ENCODE peak calls at places on chromosomes 7 and 10, in four cellular contexts. One of them, this sample, is unnamed. For H3K36me3, the result is how much of the 10 kb centered on the place peaks cover.

GRCh38 chr10:97812696-97813095 is 36.9 kb upstream of the GOLGA7B start:
- DNase-seq in lower lobe of right lung: no peak
- DNase-seq in brain microvascular endothelial cell: no peak
- DNase-seq in GM12878: no peak
- DNase-seq in this sample: no peak

GRCh38 chr7:21256310-21256877 is 171.5 kb upstream of the SP4 start:
- DNase-seq in lower lobe of right lung: no peak
- DNase-seq in brain microvascular endothelial cell: peak
- DNase-seq in GM12878: no peak
- DNase-seq in this sample: no peak

GRCh38 chr7:116674508-116675173 is 2.6 kb downstream of the MET start:
- DNase-seq in lower lobe of right lung: no peak
- DNase-seq in brain microvascular endothelial cell: no peak
- DNase-seq in GM12878: no peak
- DNase-seq in this sample: no peak

GRCh38 chr10:119807960-119808697 is 64.5 kb downstream of the MCMBP start:
- DNase-seq in lower lobe of right lung: no peak
- DNase-seq in brain microvascular endothelial cell: peak
- DNase-seq in GM12878: no peak
- DNase-seq in this sample: peak

GRCh38 chr10:99779335-99779734 is 3.1 kb upstream of the ABCC2 start:
- DNase-seq in lower lobe of right lung: no peak
- DNase-seq in brain microvascular endothelial cell: peak
- DNase-seq in GM12878: no peak
- DNase-seq in this sample: no peak

GRCh38 chr10:105041956-105042355 is 400.9 kb downstream of the SORCS3 start:
- DNase-seq in lower lobe of right lung: no peak
- DNase-seq in brain microvascular endothelial cell: no peak
- DNase-seq in GM12878: no peak
- DNase-seq in this sample: no peak

GRCh38 chr7:133742709-133743538 is 384.2 kb upstream of the LRGUK start:
- DNase-seq in lower lobe of right lung: no peak
- DNase-seq in brain microvascular endothelial cell: peak
- DNase-seq in GM12878: no peak
- DNase-seq in this sample: no peak

GRCh38 chr7:12440229-12440628 is 36.6 kb upstream of the VWDE start:
- DNase-seq in lower lobe of right lung: no peak
- DNase-seq in brain microvascular endothelial cell: no peak
- DNase-seq in GM12878: no peak
- DNase-seq in this sample: no peak

GRCh38 chr10:101658910-101659309 is 36.1 kb downstream of the FBXW4 start:
- DNase-seq in lower lobe of right lung: no peak
- DNase-seq in brain microvascular endothelial cell: no peak
- DNase-seq in GM12878: no peak
- DNase-seq in this sample: no peak

GRCh38 chr7:44961844-44962482 is 16.9 kb downstream of the MYO1G start:
- DNase-seq in lower lobe of right lung: no peak
- DNase-seq in brain microvascular endothelial cell: no peak
- DNase-seq in GM12878: no peak
- DNase-seq in this sample: no peak

GRCh38 chr10:24894309-24894708 is 58.1 kb downstream of the PRTFDC1 start:
- DNase-seq in lower lobe of right lung: no peak
- DNase-seq in brain microvascular endothelial cell: peak
- DNase-seq in GM12878: no peak
- DNase-seq in this sample: no peak

GRCh38 chr7:99072126-99072525 is 71.8 kb downstream of the SMURF1 start:
- DNase-seq in lower lobe of right lung: no peak
- DNase-seq in brain microvascular endothelial cell: no peak
- DNase-seq in GM12878: no peak
- DNase-seq in this sample: no peak

GRCh38 chr10:34651796-34652195 is 163.3 kb downstream of the PARD3 start:
- DNase-seq in lower lobe of right lung: no peak
- DNase-seq in brain microvascular endothelial cell: no peak
- DNase-seq in GM12878: no peak
- DNase-seq in this sample: no peak

GRCh38 chr7:43232376-43232775 is 119.9 kb downstream of the HECW1 start:
- DNase-seq in lower lobe of right lung: no peak
- DNase-seq in brain microvascular endothelial cell: no peak
- DNase-seq in GM12878: no peak
- DNase-seq in this sample: no peak

GRCh38 chr10:110176122-110176521 is 31.3 kb upstream of the MXI1 start:
- DNase-seq in lower lobe of right lung: no peak
- DNase-seq in brain microvascular endothelial cell: no peak
- DNase-seq in GM12878: no peak
- DNase-seq in this sample: no peak

GRCh38 chr10:11210211-11210922 is 192.7 kb downstream of the CELF2 start:
- DNase-seq in lower lobe of right lung: no peak
- DNase-seq in brain microvascular endothelial cell: no peak
- DNase-seq in GM12878: no peak
- DNase-seq in this sample: no peak

GRCh38 chr10:58508316-58508715 is 4.4 kb upstream of the BICC1 start:
- DNase-seq in lower lobe of right lung: no peak
- DNase-seq in brain microvascular endothelial cell: no peak
- DNase-seq in GM12878: no peak
- DNase-seq in this sample: no peak

GRCh38 chr7:30727061-30727945 is 24.6 kb upstream of the INMT start:
- DNase-seq in lower lobe of right lung: no peak
- DNase-seq in brain microvascular endothelial cell: no peak
- DNase-seq in GM12878: no peak
- DNase-seq in this sample: peak

GRCh38 chr10:34854147-34854601 is 39.1 kb upstream of the PARD3 start:
- DNase-seq in lower lobe of right lung: no peak
- DNase-seq in brain microvascular endothelial cell: peak
- DNase-seq in GM12878: no peak
- DNase-seq in this sample: no peak

GRCh38 chr7:134449596-134450194 is 9.2 kb downstream of the AKR1B1 start:
- DNase-seq in lower lobe of right lung: no peak
- DNase-seq in brain microvascular endothelial cell: no peak
- DNase-seq in GM12878: no peak
- DNase-seq in this sample: no peak

GRCh38 chr10:6416892-6417512 is 163.1 kb downstream of the PRKCQ start:
- DNase-seq in lower lobe of right lung: no peak
- DNase-seq in brain microvascular endothelial cell: peak
- DNase-seq in GM12878: no peak
- DNase-seq in this sample: peak

GRCh38 chr10:21169271-21169670 is 272.2 kb upstream of the NEBL start:
- DNase-seq in lower lobe of right lung: no peak
- DNase-seq in brain microvascular endothelial cell: no peak
- DNase-seq in GM12878: no peak
- DNase-seq in this sample: no peak

GRCh38 chr7:37822946-37823345 is 25.5 kb upstream of the NME8 start:
- DNase-seq in lower lobe of right lung: no peak
- DNase-seq in brain microvascular endothelial cell: no peak
- DNase-seq in GM12878: no peak
- DNase-seq in this sample: no peak

GRCh38 chr10:128704716-128705115 is 578.5 kb upstream of the MKI67 start:
- DNase-seq in lower lobe of right lung: no peak
- DNase-seq in brain microvascular endothelial cell: no peak
- DNase-seq in GM12878: no peak
- DNase-seq in this sample: no peak

GRCh38 chr7:104984591-104985258 is 29.3 kb upstream of the KMT2E start:
- DNase-seq in lower lobe of right lung: no peak
- DNase-seq in brain microvascular endothelial cell: no peak
- DNase-seq in GM12878: no peak
- DNase-seq in this sample: no peak

GRCh38 chr7:8197994-8198698 is 63.8 kb downstream of the ICA1 start:
- DNase-seq in lower lobe of right lung: no peak
- DNase-seq in brain microvascular endothelial cell: no peak
- DNase-seq in GM12878: no peak
- DNase-seq in this sample: no peak

GRCh38 chr7:93115796-93116195 is 2.0 kb downstream of the SAMD9 start:
- DNase-seq in lower lobe of right lung: no peak
- DNase-seq in brain microvascular endothelial cell: peak
- DNase-seq in GM12878: no peak
- DNase-seq in this sample: no peak

GRCh38 chr7:30348083-30348560 is 63.7 kb downstream of the ZNRF2 start:
- DNase-seq in lower lobe of right lung: no peak
- DNase-seq in brain microvascular endothelial cell: peak
- DNase-seq in GM12878: peak
- DNase-seq in this sample: peak

GRCh38 chr10:46787321-46787615 is 124.0 kb upstream of the PTPN20 start:
- DNase-seq in lower lobe of right lung: no peak
- DNase-seq in brain microvascular endothelial cell: peak
- DNase-seq in GM12878: no peak
- DNase-seq in this sample: peak

GRCh38 chr10:117449636-117450035 is 74.4 kb upstream of the PDZD8 start:
- DNase-seq in lower lobe of right lung: no peak
- DNase-seq in brain microvascular endothelial cell: no peak
- DNase-seq in GM12878: no peak
- DNase-seq in this sample: no peak

GRCh38 chr7:45658716-45659495 is 84.7 kb downstream of the ADCY1 start:
- DNase-seq in lower lobe of right lung: no peak
- DNase-seq in brain microvascular endothelial cell: no peak
- DNase-seq in GM12878: no peak
- DNase-seq in this sample: no peak

GRCh38 chr10:71280216-71280615 is 38.8 kb upstream of the SLC29A3 start:
- DNase-seq in lower lobe of right lung: no peak
- DNase-seq in brain microvascular endothelial cell: no peak
- DNase-seq in GM12878: no peak
- DNase-seq in this sample: no peak

GRCh38 chr7:94512735-94513564 is 3.3 kb downstream of the CASD1 start:
- DNase-seq in lower lobe of right lung: no peak
- DNase-seq in brain microvascular endothelial cell: no peak
- DNase-seq in GM12878: no peak
- DNase-seq in this sample: no peak

GRCh38 chr7:7569113-7569527 is 2.4 kb downstream of the MIOS start:
- DNase-seq in lower lobe of right lung: no peak
- DNase-seq in brain microvascular endothelial cell: no peak
- DNase-seq in GM12878: peak
- DNase-seq in this sample: no peak

GRCh38 chr7:125661-126060 is 66.7 kb upstream of the FAM20C start:
- DNase-seq in lower lobe of right lung: no peak
- DNase-seq in brain microvascular endothelial cell: no peak
- DNase-seq in GM12878: no peak
- DNase-seq in this sample: no peak

GRCh38 chr7:87414400-87415188 is 60.9 kb downstream of the ABCB4 start:
- DNase-seq in lower lobe of right lung: no peak
- DNase-seq in brain microvascular endothelial cell: no peak
- DNase-seq in GM12878: no peak
- DNase-seq in this sample: no peak

GRCh38 chr10:15293862-15294835 is 76.9 kb downstream of the FAM171A1 start:
- DNase-seq in lower lobe of right lung: no peak
- DNase-seq in brain microvascular endothelial cell: no peak
- DNase-seq in GM12878: no peak
- DNase-seq in this sample: no peak
- H3K27ac ChIP-seq in lower lobe of right lung: no peak
- H3K27ac ChIP-seq in brain microvascular endothelial cell: no peak
- H3K27ac ChIP-seq in GM12878: no peak
- H3K27ac ChIP-seq in this sample: no peak

GRCh38 chr7:128852537-128853254 is 10.0 kb upstream of the ATP6V1F start:
- DNase-seq in lower lobe of right lung: no peak
- DNase-seq in brain microvascular endothelial cell: no peak
- DNase-seq in GM12878: no peak
- DNase-seq in this sample: no peak
- H3K36me3 ChIP-seq in lower lobe of right lung: under half
- H3K36me3 ChIP-seq in brain microvascular endothelial cell: half or more
- H3K36me3 ChIP-seq in GM12878: under half
- H3K36me3 ChIP-seq in this sample: under half

DNA sequence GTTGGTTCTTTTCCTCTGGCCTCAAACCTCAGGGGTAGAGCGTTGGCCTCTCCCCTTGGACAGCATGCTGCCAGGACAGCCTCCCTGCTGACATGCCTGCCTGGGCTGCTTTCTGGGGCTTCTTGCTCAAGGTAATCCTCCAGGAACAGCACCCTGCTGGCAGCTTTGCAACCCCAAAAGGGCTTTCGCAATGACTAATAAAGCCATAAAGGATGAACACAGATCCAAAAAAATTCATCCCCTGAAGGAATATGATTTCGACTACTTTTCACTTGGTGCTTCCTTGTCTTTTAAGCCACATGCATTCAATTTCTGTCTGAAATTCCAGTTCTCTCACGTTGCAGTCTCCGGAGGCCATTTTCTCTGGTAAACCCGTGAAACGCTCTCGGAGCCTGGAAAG is 15.1 kb upstream of the SH3PXD2A start:
- DNase-seq in lower lobe of right lung: no peak
- DNase-seq in brain microvascular endothelial cell: no peak
- DNase-seq in GM12878: no peak
- DNase-seq in this sample: no peak
- H3K27ac ChIP-seq in lower lobe of right lung: no peak
- H3K27ac ChIP-seq in brain microvascular endothelial cell: no peak
- H3K27ac ChIP-seq in GM12878: no peak
- H3K27ac ChIP-seq in this sample: no peak

GRCh38 chr7:48098846-48099245 is 9.8 kb downstream of the UPP1 start:
- DNase-seq in lower lobe of right lung: no peak
- DNase-seq in brain microvascular endothelial cell: no peak
- DNase-seq in GM12878: no peak
- DNase-seq in this sample: no peak
- H3K36me3 ChIP-seq in lower lobe of right lung: half or more
- H3K36me3 ChIP-seq in brain microvascular endothelial cell: under half
- H3K36me3 ChIP-seq in GM12878: under half
- H3K36me3 ChIP-seq in this sample: half or more

GRCh38 chr10:95247881-95248583 is 42.8 kb downstream of the PDLIM1 start:
- DNase-seq in lower lobe of right lung: no peak
- DNase-seq in brain microvascular endothelial cell: no peak
- DNase-seq in GM12878: no peak
- DNase-seq in this sample: no peak
- H3K27ac ChIP-seq in lower lobe of right lung: peak
- H3K27ac ChIP-seq in brain microvascular endothelial cell: peak
- H3K27ac ChIP-seq in GM12878: no peak
- H3K27ac ChIP-seq in this sample: no peak

GRCh38 chr7:100804681-100805431 is 22.5 kb downstream of the EPHB4 start:
- DNase-seq in lower lobe of right lung: no peak
- DNase-seq in brain microvascular endothelial cell: no peak
- DNase-seq in GM12878: no peak
- DNase-seq in this sample: no peak

GRCh38 chr7:100802951-100803350 is 24.4 kb downstream of the EPHB4 start:
- DNase-seq in lower lobe of right lung: no peak
- DNase-seq in brain microvascular endothelial cell: no peak
- DNase-seq in GM12878: no peak
- DNase-seq in this sample: no peak

GRCh38 chr7:100801833-100802568 is 25.3 kb downstream of the EPHB4 start:
- DNase-seq in lower lobe of right lung: peak
- DNase-seq in brain microvascular endothelial cell: peak
- DNase-seq in GM12878: no peak
- DNase-seq in this sample: no peak

GRCh38 chr7:100806276-100806675 is 21.0 kb downstream of the EPHB4 start:
- DNase-seq in lower lobe of right lung: no peak
- DNase-seq in brain microvascular endothelial cell: no peak
- DNase-seq in GM12878: no peak
- DNase-seq in this sample: no peak

GRCh38 chr7:100803398-100804161 is 23.7 kb downstream of the EPHB4 start:
- DNase-seq in lower lobe of right lung: peak
- DNase-seq in brain microvascular endothelial cell: peak
- DNase-seq in GM12878: peak
- DNase-seq in this sample: peak
- H3K36me3 ChIP-seq in lower lobe of right lung: half or more
- H3K36me3 ChIP-seq in brain microvascular endothelial cell: under half
- H3K36me3 ChIP-seq in GM12878: under half
- H3K36me3 ChIP-seq in this sample: under half